ENCODE peak calls at places on chromosome 15, in four cellular contexts. Z is A549, N is kidney, T is heart right ventricle. H is an unnamed sample. For H3K9me3, the result is how much of the 10 kb centered on the place peaks cover.

GRCh38 chr15:39756806-39757522 is 25.7 kb downstream of the FSIP1 start:
- DNase-seq in N (no peak), T (no peak), Z (peak), H (peak)

GRCh38 chr15:74144153-74144775 is 13.9 kb downstream of the ISLR2 start:
- DNase-seq in Z (peak), N (no peak), T (no peak), H (no peak)

GRCh38 chr15:77631790-77632551 is 741 bp downstream of the LINGO1 start:
- DNase-seq in T (no peak), N (peak), Z (peak), H (no peak)

GRCh38 chr15:48416301-48416700 is 85.1 kb downstream of the DUT start:
- DNase-seq in T (no peak), Z (no peak), N (no peak), H (no peak)

GRCh38 chr15:90675464-90675863 is 41.7 kb upstream of the BLM start:
- DNase-seq in T (no peak), Z (no peak), N (no peak), H (no peak)

GRCh38 chr15:90291679-90292356 is 26.3 kb downstream of the NGRN start:
- DNase-seq in N (no peak), Z (peak), T (no peak), H (no peak)

GRCh38 chr15:84840741-84841429 is 23.7 kb downstream of the ALPK3 start:
- DNase-seq in N (peak), T (peak), Z (peak), H (no peak)

GRCh38 chr15:63291507-63291906 is 14.1 kb downstream of the APH1B start:
- DNase-seq in Z (peak), T (no peak), N (no peak), H (peak)

GRCh38 chr15:47551559-47551958 is 165.7 kb upstream of the SEMA6D start:
- DNase-seq in Z (no peak), N (no peak), T (no peak), H (no peak)

GRCh38 chr15:85380860-85381535 is 595 bp downstream of the AKAP13 start:
- DNase-seq in N (peak), Z (no peak), T (peak), H (no peak)

GRCh38 chr15:59622289-59622688 is 10.7 kb downstream of the GCNT3 start:
- DNase-seq in N (no peak), Z (peak), T (no peak), H (no peak)

DNA sequence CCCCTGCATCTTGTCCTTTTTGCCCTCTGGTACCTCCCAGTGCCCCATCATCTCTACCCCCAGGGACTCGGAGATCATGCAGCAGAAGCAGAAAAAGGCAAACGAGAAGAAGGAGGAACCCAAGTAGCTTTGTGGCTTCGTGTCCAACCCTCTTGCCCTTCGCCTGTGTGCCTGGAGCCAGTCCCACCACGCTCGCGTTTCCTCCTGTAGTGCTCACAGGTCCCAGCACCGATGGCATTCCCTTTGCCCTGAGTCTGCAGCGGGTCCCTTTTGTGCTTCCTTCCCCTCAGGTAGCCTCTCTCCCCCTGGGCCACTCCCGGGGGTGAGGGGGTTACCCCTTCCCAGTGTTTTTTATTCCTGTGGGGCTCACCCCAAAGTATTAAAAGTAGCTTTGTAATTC is 1.5 kb downstream of the SERF2 start:
- DNase-seq in T (no peak), N (no peak), Z (no peak), H (no peak)
- H3K4me3 ChIP-seq in T (peak), N (peak), Z (peak), H (peak)

GRCh38 chr15:25345943-25346342 is 92.9 kb downstream of the UBE3A start:
- DNase-seq in Z (no peak), T (peak), N (no peak), H (no peak)
- TF ChIP-seq CTCF in Z (no peak), T (peak), N (no peak), H (peak)

GRCh38 chr15:26298010-26298661 is 435.0 kb upstream of the ATP10A start:
- DNase-seq in N (peak), T (no peak), Z (no peak), H (no peak)

GRCh38 chr15:26294062-26294689 is 431.0 kb upstream of the ATP10A start:
- DNase-seq in Z (no peak), T (peak), N (peak), H (no peak)

GRCh38 chr15:26295331-26295730 is 432.2 kb upstream of the ATP10A start:
- DNase-seq in Z (no peak), N (no peak), T (no peak), H (no peak)

DNA sequence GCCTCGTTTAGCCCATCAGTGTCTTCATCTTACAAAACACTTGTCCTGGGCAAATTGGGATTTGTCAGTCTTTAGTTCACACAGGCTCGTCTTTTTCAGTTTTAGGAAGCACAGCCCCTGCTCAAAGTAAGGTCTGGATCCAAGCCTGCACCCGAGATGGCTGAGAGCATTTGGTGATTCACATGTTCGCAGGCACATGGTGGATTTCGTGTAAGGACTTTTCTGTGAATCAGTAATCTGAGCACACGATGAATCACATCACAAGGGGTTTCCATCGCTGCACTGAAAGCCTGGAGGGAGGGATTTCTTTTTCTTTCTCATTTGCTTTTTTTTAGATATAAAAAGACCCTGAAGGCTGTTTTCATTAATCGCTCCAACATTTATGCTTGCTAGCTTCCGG is 435.5 kb upstream of the ATP10A start:
- DNase-seq in N (no peak), Z (no peak), T (no peak), H (no peak)
- H3K9me3 ChIP-seq in N (under half), Z (under half), T (under half), H (under half)

GRCh38 chr15:100710213-100710612 is 107.8 kb downstream of the ASB7 start:
- DNase-seq in Z (no peak), T (no peak), N (no peak), H (no peak)
- H3K4me3 ChIP-seq in Z (no peak), T (no peak), N (no peak), H (no peak)

GRCh38 chr15:71197620-71198019 is 82.3 kb downstream of the THSD4 start:
- DNase-seq in N (no peak), T (no peak), Z (no peak), H (no peak)

GRCh38 chr15:71198846-71199245 is 83.6 kb downstream of the THSD4 start:
- DNase-seq in N (no peak), T (no peak), Z (no peak), H (no peak)

GRCh38 chr15:71191296-71191695 is 76.0 kb downstream of the THSD4 start:
- DNase-seq in Z (no peak), N (no peak), T (no peak), H (no peak)

GRCh38 chr15:71194286-71194685 is 79.0 kb downstream of the THSD4 start:
- DNase-seq in Z (no peak), T (no peak), N (no peak), H (no peak)

GRCh38 chr15:71195242-71195641 is 80.0 kb downstream of the THSD4 start:
- DNase-seq in N (no peak), T (no peak), Z (peak), H (no peak)
- TF ChIP-seq CTCF in N (no peak), T (no peak), Z (peak), H (no peak)

DNA sequence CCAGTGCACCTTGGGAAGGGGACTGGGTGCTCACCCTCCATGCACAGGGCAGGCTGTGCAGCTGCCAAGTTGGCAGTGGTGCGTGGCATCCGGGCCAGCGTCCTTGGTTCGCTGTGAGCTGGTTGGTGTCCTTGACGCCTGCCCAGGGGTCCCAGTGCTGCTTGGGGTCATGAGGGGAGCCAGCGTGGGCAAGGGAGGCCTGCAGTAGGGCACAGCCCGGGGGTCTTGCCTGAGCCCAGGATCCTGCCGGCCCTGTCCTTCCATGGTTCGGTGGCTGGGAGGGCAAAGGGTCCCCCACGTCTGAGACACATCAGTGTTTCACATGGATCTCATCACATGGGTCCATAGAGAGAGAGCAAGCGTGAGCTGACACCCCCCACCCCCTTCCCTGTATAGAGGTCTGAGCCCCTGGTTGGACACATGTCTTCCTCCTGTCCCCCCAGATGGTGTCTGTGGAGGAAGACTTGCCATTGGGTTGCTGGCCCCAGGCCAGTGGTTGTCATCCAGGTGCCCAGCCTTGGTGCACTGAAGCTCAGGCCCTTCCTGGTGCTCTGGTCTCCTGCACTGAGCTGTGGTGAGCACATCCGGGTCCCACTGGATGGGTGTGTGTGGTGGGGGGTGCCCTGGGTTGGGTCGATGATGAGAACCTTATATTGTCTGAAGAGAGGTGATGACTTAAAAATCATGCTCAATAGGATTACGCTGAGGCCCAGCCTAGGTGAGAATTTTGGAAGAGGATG is 232.3 kb downstream of the SNRPN start:
- DNase-seq in N (peak), T (no peak), Z (no peak), H (no peak)
- H3K9me3 ChIP-seq in N (under half), T (under half), Z (under half), H (half or more)

GRCh38 chr15:24848050-24848449 is 106.7 kb upstream of the SNRPN start:
- DNase-seq in T (peak), N (no peak), Z (peak), H (no peak)
- H3K4me3 ChIP-seq in T (peak), N (peak), Z (peak), H (peak)

GRCh38 chr15:100517820-100518219 is 10.9 kb downstream of the CERS3 start:
- DNase-seq in T (no peak), Z (no peak), N (no peak), H (no peak)

GRCh38 chr15:100525894-100526512 is 2.7 kb downstream of the CERS3 start:
- DNase-seq in T (peak), N (no peak), Z (no peak), H (no peak)

GRCh38 chr15:100516592-100517489 is 11.9 kb downstream of the CERS3 start:
- DNase-seq in N (no peak), Z (no peak), T (no peak), H (no peak)

GRCh38 chr15:100520132-100520921 is 8.4 kb downstream of the CERS3 start:
- DNase-seq in N (no peak), T (no peak), Z (no peak), H (no peak)

DNA sequence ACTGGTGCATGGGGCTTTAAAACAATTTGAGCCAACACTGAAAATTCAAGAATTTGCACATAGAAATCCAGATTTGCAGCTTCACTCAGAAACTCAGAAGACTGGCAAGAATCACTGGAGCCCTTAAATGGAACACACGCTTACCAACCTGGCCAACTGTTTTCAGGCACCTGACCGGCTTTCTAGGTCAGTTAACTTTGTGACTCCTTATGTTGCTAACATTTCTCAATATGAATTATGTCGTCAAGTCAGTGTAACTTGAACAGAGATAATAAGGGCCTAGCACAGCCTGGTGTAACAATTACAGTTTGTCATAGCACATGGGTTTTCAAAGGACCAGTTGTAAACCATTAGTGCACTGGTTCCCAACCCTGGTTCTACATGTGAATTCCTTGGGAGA is 6.8 kb downstream of the CERS3 start:
- DNase-seq in T (no peak), N (no peak), Z (no peak), H (no peak)
- TF ChIP-seq CTCF in T (no peak), N (no peak), Z (no peak), H (no peak)